ENCODE peak calls at places on chromosomes 5 and 9, in nine cellular contexts. P is NCI-H2081; D is activated naive CD4-positive, alpha-beta T cell treated with anti-CD3 and anti-CD28 coated beads, Interleukin-2, amount 10 ng/mL, durations not matched to agents 7 days and 5 days; V is GM13976; R is left ventricle myocardium superior; W is activated T-cell treated with anti-CD3 and anti-CD28 coated beads, Interleukin-2, amount 50 U/mL, for 1 hour; H is hypothalamus; K is skeletal muscle cell; J is body of pancreas. M is an unnamed sample.

GRCh38 chr5:139772392-139772791 is 23.2 kb upstream of the PSD2 start:
- DNase-seq in J (no peak), P (no peak), W (no peak), V (no peak), K (no peak), H (no peak), R (no peak), D (no peak), M (no peak)

GRCh38 chr5:55959208-55959607 is 35.6 kb downstream of the IL6ST start:
- DNase-seq in V (no peak), D (no peak), H (no peak), R (no peak), W (no peak), K (no peak), J (no peak), P (no peak), M (no peak)

GRCh38 chr5:138641547-138642298 is 66.5 kb upstream of the HSPA9 start:
- DNase-seq in K (no peak), J (peak; percentile 80), V (peak; percentile 73), R (peak; percentile 75), D (peak; percentile 83), W (peak; percentile 70), H (peak; percentile 57), P (peak; percentile 68), M (peak; percentile 44)

GRCh38 chr5:53616939-53617549 is 56.6 kb downstream of the NDUFS4 start:
- DNase-seq in R (no peak), P (no peak), K (no peak), H (no peak), W (no peak), V (no peak), D (no peak), J (no peak), M (no peak)

GRCh38 chr5:8012131-8012977 is 143.4 kb downstream of the MTRR start:
- DNase-seq in J (no peak), K (no peak), W (no peak), D (no peak), R (no peak), V (no peak), P (no peak), H (no peak), M (no peak)

GRCh38 chr5:135488727-135489465 is 36.7 kb upstream of the TIFAB start:
- DNase-seq in V (peak; percentile 39), H (peak; percentile 40), P (peak; percentile 27), D (peak; percentile 16), R (no peak), W (no peak), K (peak; percentile 25), J (no peak), M (no peak)

GRCh38 chr9:22342489-22343217 is 104.0 kb upstream of the DMRTA1 start:
- DNase-seq in J (peak; percentile 9), V (no peak), K (peak; percentile 53), W (no peak), P (no peak), H (no peak), R (no peak), D (no peak), M (peak; percentile 44)

GRCh38 chr5:114363837-114364236 is 2.0 kb downstream of the KCNN2 start:
- DNase-seq in J (no peak), V (no peak), P (no peak), D (no peak), K (no peak), R (no peak), H (no peak), W (no peak), M (peak; percentile 64)

GRCh38 chr9:130333041-130334040 is 67.8 kb downstream of the HMCN2 start:
- DNase-seq in D (no peak), P (peak; percentile 32), K (no peak), H (no peak), R (peak; percentile 64), V (no peak), W (no peak), J (no peak), M (no peak)

GRCh38 chr9:88988796-88989641 is 2.2 kb upstream of the S1PR3 start:
- DNase-seq in V (no peak), D (no peak), J (no peak), W (no peak), P (no peak), R (no peak), H (no peak), K (no peak), M (no peak)

GRCh38 chr5:14414007-14414406 is 167.6 kb upstream of the OTULINL start:
- DNase-seq in H (no peak), P (no peak), V (no peak), W (peak; percentile 32), D (peak; percentile 48), K (no peak), J (no peak), R (no peak), M (no peak)

GRCh38 chr9:126973651-126974529 is 59.3 kb downstream of the RALGPS1 start:
- DNase-seq in K (no peak), P (no peak), V (no peak), H (no peak), R (no peak), D (no peak), J (no peak), W (no peak), M (no peak)

GRCh38 chr5:35857606-35858205 is 1.0 kb downstream of the IL7R start:
- DNase-seq in H (no peak), W (no peak), K (peak; percentile 54), V (no peak), D (no peak), P (no peak), J (no peak), R (no peak), M (no peak)

GRCh38 chr5:173472784-173473278 is 143.6 kb downstream of the BOD1 start:
- DNase-seq in K (peak; percentile 63), W (no peak), R (peak; percentile 66), P (no peak), J (peak; percentile 35), H (peak; percentile 62), V (no peak), D (no peak), M (no peak)

GRCh38 chr5:43352916-43353315 is 39.7 kb upstream of the HMGCS1 start:
- DNase-seq in V (no peak), H (no peak), P (no peak), D (no peak), R (no peak), K (no peak), W (no peak), J (no peak), M (no peak)

GRCh38 chr5:173833200-173833599 is 54.9 kb upstream of the CPEB4 start:
- DNase-seq in V (no peak), W (no peak), K (no peak), D (no peak), P (no peak), R (no peak), H (no peak), J (no peak), M (no peak)

GRCh38 chr9:37412431-37413151 is 9.9 kb upstream of the GRHPR start:
- DNase-seq in W (no peak), V (no peak), J (no peak), P (no peak), R (no peak), D (no peak), H (no peak), K (peak; percentile 28), M (no peak)

GRCh38 chr5:136057401-136057951 is 28.7 kb downstream of the TGFBI start:
- DNase-seq in D (no peak), J (no peak), V (no peak), K (peak; percentile 60), P (no peak), R (no peak), H (no peak), W (no peak), M (no peak)

GRCh38 chr5:88143693-88144218 is 124.9 kb downstream of the TMEM161B start:
- DNase-seq in V (no peak), W (no peak), D (no peak), J (no peak), R (no peak), P (no peak), H (peak; percentile 49), K (no peak), M (no peak)

GRCh38 chr9:98974994-98975712 is 31.4 kb downstream of the COL15A1 start:
- DNase-seq in J (peak; percentile 92), P (peak; percentile 67), R (peak; percentile 91), H (peak; percentile 81), K (no peak), W (peak; percentile 85), V (peak; percentile 91), D (peak; percentile 86), M (peak; percentile 57)

GRCh38 chr9:100465765-100466164 is 7.2 kb upstream of the TMEFF1 start:
- DNase-seq in J (no peak), D (no peak), W (no peak), H (no peak), V (no peak), R (no peak), K (no peak), P (no peak), M (peak; percentile 45)

GRCh38 chr9:91494751-91495150 is 71.1 kb upstream of the NFIL3 start:
- DNase-seq in J (no peak), P (no peak), R (no peak), V (no peak), W (no peak), D (no peak), K (no peak), H (no peak), M (no peak)

GRCh38 chr9:89740722-89741121 is 135.9 kb downstream of the GADD45G start:
- DNase-seq in W (no peak), K (no peak), J (no peak), P (no peak), H (no peak), D (peak; percentile 55), V (peak; percentile 65), R (no peak), M (no peak)

GRCh38 chr5:94173100-94173499 is 431.7 kb upstream of the POU5F2 start:
- DNase-seq in R (no peak), K (peak; percentile 12), H (no peak), V (no peak), D (no peak), J (no peak), P (no peak), W (no peak), M (no peak)

GRCh38 chr5:127844631-127845030 is 141.4 kb downstream of the CCDC192 start:
- DNase-seq in W (no peak), J (no peak), R (peak; percentile 80), P (peak; percentile 55), K (no peak), V (no peak), H (peak; percentile 52), D (no peak), M (peak; percentile 55)

GRCh38 chr9:136853596-136854112 is 1.5 kb downstream of the MAMDC4 start:
- DNase-seq in J (no peak), D (no peak), V (no peak), P (no peak), R (peak; percentile 16), K (no peak), W (peak; percentile 15), H (no peak), M (no peak)

GRCh38 chr5:6712136-6712581 is 1.1 kb upstream of the TENT4A start:
- DNase-seq in H (no peak), W (peak; percentile 64), V (peak; percentile 55), D (peak; percentile 66), R (peak; percentile 70), J (peak; percentile 63), K (no peak), P (peak; percentile 58), M (no peak)

GRCh38 chr5:58543723-58544122 is 39.2 kb upstream of the RAB3C start:
- DNase-seq in D (no peak), W (no peak), K (no peak), V (no peak), J (no peak), P (no peak), R (no peak), H (no peak), M (no peak)

GRCh38 chr9:81045658-81046057 is 643.7 kb downstream of the TLE1 start:
- DNase-seq in J (no peak), P (no peak), D (no peak), K (no peak), V (no peak), W (no peak), H (no peak), R (no peak), M (no peak)

M was measured in LNCaP clone FGC.